ENCODE peak calls at places on chromosomes 4 and X, in four cellular contexts. Y is fibroblast of lung, A is tibial nerve, G is IMR-90. R is an unnamed sample. For H3K9me3, the result is how much of the 10 kb centered on the place peaks cover.

GRCh38 chrX:73581002-73581628 is 18.1 kb downstream of the CHIC1 start:
- DNase-seq in Y (no peak), A (no peak), G (no peak), R (peak)

GRCh38 chr4:38867478-38868054 is at the start of gene FAM114A1:
- DNase-seq in Y (peak), A (peak), G (peak), R (peak)

GRCh38 chr4:189773909-189774308 is 166.8 kb upstream of the FRG1 start:
- DNase-seq in Y (no peak), A (no peak), G (peak), R (no peak)

GRCh38 chr4:3386486-3386885 is 55.3 kb upstream of the HGFAC start:
- DNase-seq in Y (no peak), A (no peak), G (no peak), R (no peak)

GRCh38 chrX:16970977-16971376 is 24.5 kb downstream of the REPS2 start:
- DNase-seq in Y (peak), A (no peak), G (peak), R (no peak)

GRCh38 chrX:136822337-136823095 is 41.8 kb upstream of the ARHGEF6 start:
- DNase-seq in Y (peak), A (no peak), G (no peak), R (no peak)

GRCh38 chr4:1693131-1693896 is 9.2 kb upstream of the FAM53A start:
- DNase-seq in Y (peak), A (peak), G (peak), R (peak)

GRCh38 chrX:140764401-140764919 is 54.9 kb downstream of the LINC00632 start:
- DNase-seq in Y (peak), A (no peak), G (peak), R (no peak)

GRCh38 chr4:120864969-120865368 is 57.6 kb downstream of the PRDM5 start:
- DNase-seq in Y (no peak), A (no peak), G (no peak), R (no peak)

GRCh38 chr4:130257271-130257670 is 1161.3 kb downstream of the C4orf33 start:
- DNase-seq in Y (peak), A (no peak), G (peak), R (no peak)

GRCh38 chr4:76960014-76960413 is 10.5 kb downstream of the SEPTIN11 start:
- DNase-seq in Y (no peak), A (no peak), G (no peak), R (no peak)

GRCh38 chr4:165814256-165815010 is 58.6 kb upstream of the TLL1 start:
- DNase-seq in Y (peak), A (no peak), G (no peak), R (no peak)

GRCh38 chrX:40299502-40300118 is 201.9 kb upstream of the BCOR start:
- DNase-seq in Y (no peak), A (no peak), G (no peak), R (no peak)

GRCh38 chr4:8893624-8894423 is 22.2 kb upstream of the HMX1 start:
- DNase-seq in Y (no peak), A (no peak), G (no peak), R (no peak)

GRCh38 chr4:94532016-94532789 is 80.5 kb downstream of the PDLIM5 start:
- DNase-seq in Y (peak), A (no peak), G (peak), R (peak)

GRCh38 chr4:85783483-85783882 is 308.5 kb downstream of the ARHGAP24 start:
- DNase-seq in Y (peak), A (no peak), G (peak), R (no peak)

DNA sequence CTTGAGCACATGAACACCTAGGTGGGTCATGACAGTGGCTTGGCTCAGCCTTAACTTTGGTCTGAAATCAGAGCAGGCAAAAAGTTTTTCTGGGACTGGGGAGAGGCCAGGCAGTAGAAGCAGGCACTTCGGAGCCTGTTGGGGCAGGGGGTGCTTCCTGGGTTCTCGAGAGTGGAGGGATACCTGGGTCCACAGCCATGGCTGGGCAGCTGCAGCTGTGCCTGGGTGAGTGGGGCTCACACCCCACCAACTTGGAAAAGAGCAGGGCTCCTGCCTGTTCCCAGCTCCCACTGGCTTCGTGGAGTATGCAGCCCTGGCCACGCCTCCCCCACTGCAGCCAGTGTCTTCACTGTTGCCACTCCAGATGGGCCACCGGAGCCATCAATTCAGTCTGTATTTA is 56.4 kb upstream of the NUDT6 start:
- DNase-seq in Y (no peak), A (no peak), G (no peak), R (no peak)
- H3K9me3 ChIP-seq in Y (under half), A (under half), G (under half), R (under half)

DNA sequence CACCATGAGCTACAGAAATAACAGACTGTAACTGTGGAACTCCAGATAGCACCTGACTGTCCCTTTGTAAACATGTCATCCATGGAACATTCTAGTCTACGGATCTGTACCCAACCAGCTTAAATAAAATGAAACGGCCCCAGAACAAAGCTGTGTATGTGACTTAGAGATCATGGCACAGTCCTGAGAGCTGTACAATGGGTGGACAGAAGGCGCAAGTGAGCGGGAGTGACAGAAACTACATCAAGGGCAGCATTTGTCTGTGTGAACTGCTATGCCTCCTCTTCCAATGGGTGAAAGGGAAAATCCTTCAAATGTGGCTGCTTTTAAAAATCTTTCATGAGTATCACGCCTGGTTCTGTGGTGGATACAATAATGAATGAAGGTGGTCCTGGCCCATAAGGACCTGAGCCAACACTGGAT is 72.5 kb downstream of the FAT1 start:
- DNase-seq in Y (no peak), A (no peak), G (no peak), R (no peak)
- H3K4me3 ChIP-seq in Y (no peak), A (no peak), G (no peak), R (no peak)

GRCh38 chr4:149321438-149321837 is 494.2 kb downstream of the IQCM start:
- DNase-seq in Y (no peak), A (no peak), G (no peak), R (no peak)

DNA sequence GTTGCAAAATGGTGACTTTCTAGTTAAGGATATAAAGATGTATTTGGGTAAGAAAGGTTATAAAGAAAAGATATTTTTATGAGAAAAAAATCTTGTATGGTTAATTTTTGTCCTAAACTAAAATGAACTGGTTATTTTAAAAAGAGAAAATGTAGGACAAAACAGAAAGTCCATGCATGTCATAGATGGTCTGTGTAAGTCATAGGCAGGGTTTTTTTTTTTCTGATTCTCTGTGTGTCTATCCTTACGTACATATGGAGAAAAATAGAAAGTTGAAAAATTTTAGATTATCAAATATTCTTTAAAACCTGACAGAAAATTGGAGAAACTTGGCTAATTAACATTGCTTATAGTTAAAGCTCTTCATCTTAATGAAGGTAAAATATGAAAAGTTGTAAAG is 493.4 kb downstream of the IQCM start:
- DNase-seq in Y (no peak), A (no peak), G (no peak), R (no peak)
- H3K9me3 ChIP-seq in Y (under half), A (under half), G (under half), R (under half)

GRCh38 chr4:112410804-112411203 is 105.2 kb downstream of the NEUROG2 start:
- DNase-seq in Y (no peak), A (no peak), G (no peak), R (no peak)
- H3K4me3 ChIP-seq in Y (no peak), A (no peak), G (no peak), R (no peak)

GRCh38 chrX:41846714-41847113 is 76.6 kb downstream of the CASK start:
- DNase-seq in Y (no peak), A (no peak), G (no peak), R (no peak)
- H3K9me3 ChIP-seq in Y (under half), A (under half), G (under half), R (under half)